ENCODE peak calls at places on chromosomes 3 and 15, in five cellular contexts. B is choroid plexus epithelial cell; Q is stimulated activated CD4-positive, alpha-beta T cell treated with anti-CD3 and anti-CD28 coated beads, Interleukin-15, amount 100 ng/mL, for 24 hours; F is activated T-cell treated with anti-CD3 and anti-CD28 coated beads for 48 hours; G is HT1080. D is an unnamed sample.

GRCh38 chr3:115766587-115767492 is 143.5 kb downstream of the GAP43 start:
- DNase-seq in Q (no peak), F (no peak), B (peak; percentile 80), G (peak; percentile 80), D (no peak)

GRCh38 chr15:37015025-37015424 is 85.3 kb downstream of the MEIS2 start:
- DNase-seq in G (no peak), Q (no peak), F (no peak), B (no peak), D (no peak)

GRCh38 chr3:21544076-21544462 is 206.9 kb downstream of the ZNF385D start:
- DNase-seq in B (no peak), F (no peak), G (no peak), Q (no peak), D (no peak)

GRCh38 chr15:28273468-28273867 is 48.5 kb downstream of the HERC2 start:
- DNase-seq in F (no peak), B (peak; percentile 78), Q (no peak), G (no peak), D (no peak)

GRCh38 chr3:151228291-151229125 is 25.5 kb upstream of the GPR171 start:
- DNase-seq in B (peak; percentile 83), Q (peak; percentile 43), F (no peak), G (peak; percentile 83), D (no peak)

GRCh38 chr3:38360345-38360744 is 13.8 kb downstream of the XYLB start:
- DNase-seq in B (no peak), F (no peak), G (no peak), Q (no peak), D (no peak)

GRCh38 chr15:96296264-96296663 is 34.2 kb upstream of the NR2F2 start:
- DNase-seq in F (no peak), B (peak; percentile 86), G (peak; percentile 87), Q (no peak), D (no peak)

GRCh38 chr3:10115326-10116137 is at the start of gene BRK1:
- DNase-seq in F (peak; percentile 92), B (peak; percentile 98), Q (peak; percentile 97), G (peak; percentile 92), D (no peak)

GRCh38 chr3:62888180-62888579 is 13.0 kb upstream of the CADPS start:
- DNase-seq in F (no peak), G (no peak), B (no peak), Q (no peak), D (no peak)

GRCh38 chr3:19012846-19013245 is 135.5 kb upstream of the KCNH8 start:
- DNase-seq in Q (no peak), F (no peak), B (no peak), G (no peak), D (no peak)

GRCh38 chr15:49895337-49896223 is 223.5 kb downstream of the ATP8B4 start:
- DNase-seq in F (no peak), G (no peak), Q (no peak), B (peak; percentile 74), D (no peak)

GRCh38 chr3:163039636-163040035 is 1543.0 kb downstream of the OTOL1 start:
- DNase-seq in F (no peak), B (no peak), G (no peak), Q (no peak), D (no peak)

GRCh38 chr3:73773228-73773627 is 148.5 kb upstream of the PDZRN3 start:
- DNase-seq in B (no peak), Q (no peak), F (no peak), G (no peak), D (no peak)

GRCh38 chr3:43905157-43905556 is 214.4 kb downstream of the ABHD5 start:
- DNase-seq in G (no peak), Q (no peak), B (no peak), F (no peak), D (no peak)

GRCh38 chr3:178392553-178392952 is 143.7 kb upstream of the KCNMB2 start:
- DNase-seq in B (peak; percentile 82), Q (no peak), G (no peak), F (no peak), D (no peak)

GRCh38 chr15:67137319-67137718 is 71.9 kb downstream of the SMAD3 start:
- DNase-seq in F (no peak), B (no peak), Q (no peak), G (no peak), D (no peak)

GRCh38 chr3:99645277-99646106 is 7.1 kb downstream of the COL8A1 start:
- DNase-seq in G (peak; percentile 28), Q (no peak), B (peak; percentile 89), F (no peak), D (no peak)

GRCh38 chr3:134625885-134626741 is 24.7 kb downstream of the KY start:
- DNase-seq in F (no peak), Q (no peak), B (no peak), G (no peak), D (peak; percentile 90)

GRCh38 chr15:65914371-65914770 is 45.1 kb downstream of the RAB11A start:
- DNase-seq in F (no peak), Q (no peak), B (no peak), G (no peak), D (no peak)

GRCh38 chr3:160577551-160578195 is 12.3 kb upstream of the KPNA4 start:
- DNase-seq in F (no peak), B (peak; percentile 58), Q (no peak), G (peak; percentile 66), D (no peak)

GRCh38 chr3:38549486-38549885 is 53.3 kb downstream of the EXOG start:
- DNase-seq in G (no peak), Q (no peak), F (no peak), B (no peak), D (no peak)

GRCh38 chr15:77507151-77507847 is 86.6 kb downstream of the HMG20A start:
- DNase-seq in G (peak; percentile 30), B (no peak), Q (no peak), F (no peak), D (peak; percentile 67)

GRCh38 chr3:188868803-188869202 is 303.0 kb upstream of the TPRG1 start:
- DNase-seq in Q (no peak), F (no peak), B (no peak), G (no peak), D (no peak)

GRCh38 chr3:175274474-175275218 is 415.5 kb downstream of the NAALADL2 start:
- DNase-seq in B (no peak), G (no peak), Q (no peak), F (no peak), D (no peak)

GRCh38 chr3:62261800-62262199 is 111.5 kb downstream of the FEZF2 start:
- DNase-seq in G (no peak), F (no peak), B (no peak), Q (no peak), D (no peak)

GRCh38 chr3:31893174-31893573 is 87.9 kb downstream of the OSBPL10 start:
- DNase-seq in F (no peak), Q (no peak), G (no peak), B (peak; percentile 42), D (no peak)

GRCh38 chr3:50303038-50303815 is at the start of gene HYAL1:
- DNase-seq in Q (no peak), F (no peak), G (no peak), B (no peak), D (peak; percentile 89)

GRCh38 chr3:128454310-128454618 is 12.4 kb downstream of the DNAJB8 start:
- DNase-seq in F (no peak), G (no peak), Q (no peak), B (no peak), D (no peak)

GRCh38 chr3:65126527-65127440 is 439.0 kb upstream of the ADAMTS9 start:
- DNase-seq in G (peak; percentile 72), Q (no peak), F (no peak), B (peak; percentile 70), D (no peak)

D was measured in vagina.